ENCODE peak calls at places on chromosomes 13 and 19, in five cellular contexts. U is HepG2, G is endothelial cell of umbilical vein, W is GM12878, L is A549. F is an unnamed sample.

GRCh38 chr13:51811046-51811445 is 7.1 kb upstream of the DHRS12 start:
- DNase-seq in U (no peak), G (no peak), W (no peak), L (no peak), F (no peak)

GRCh38 chr13:41970022-41970421 is 9.1 kb upstream of the VWA8 start:
- DNase-seq in U (no peak), G (no peak), W (no peak), L (no peak), F (no peak)

GRCh38 chr19:41431426-41432386 is 4.5 kb upstream of the B3GNT8 start:
- DNase-seq in U (peak; percentile 24), G (peak; percentile 51), W (no peak), L (peak; percentile 58), F (peak; percentile 70)

GRCh38 chr19:33309826-33310225 is 7.5 kb upstream of the CEBPA start:
- DNase-seq in U (no peak), G (no peak), W (no peak), L (no peak), F (no peak)

GRCh38 chr13:35566340-35566739 is 89.9 kb upstream of the MAB21L1 start:
- DNase-seq in U (no peak), G (no peak), W (no peak), L (no peak), F (peak; percentile 80)

GRCh38 chr19:31659897-31660210 is 310.6 kb upstream of the TSHZ3 start:
- DNase-seq in U (no peak), G (no peak), W (no peak), L (no peak), F (no peak)

GRCh38 chr19:31803819-31804446 is 454.7 kb upstream of the TSHZ3 start:
- DNase-seq in U (no peak), G (no peak), W (no peak), L (no peak), F (no peak)

GRCh38 chr13:26946675-26947342 is 186.2 kb upstream of the GPR12 start:
- DNase-seq in U (peak; percentile 64), G (peak; percentile 39), W (peak; percentile 16), L (peak; percentile 71), F (peak; percentile 89)

GRCh38 chr13:112980441-112980840 is 11.4 kb downstream of the MCF2L start:
- DNase-seq in U (no peak), G (no peak), W (no peak), L (no peak), F (peak; percentile 39)

GRCh38 chr13:99124695-99125334 is 75.8 kb upstream of the UBAC2 start:
- DNase-seq in U (no peak), G (peak; percentile 86), W (peak; percentile 34), L (peak; percentile 40), F (peak; percentile 90)

GRCh38 chr13:20424959-20425358 is 100.7 kb downstream of the CRYL1 start:
- DNase-seq in U (no peak), G (no peak), W (no peak), L (no peak), F (no peak)

GRCh38 chr13:35984776-35985453 is 146.3 kb downstream of the DCLK1 start:
- DNase-seq in U (no peak), G (no peak), W (no peak), L (no peak), F (no peak)

GRCh38 chr19:15137777-15138176 is 30.6 kb downstream of the SYDE1 start:
- DNase-seq in U (no peak), G (no peak), W (no peak), L (no peak), F (no peak)

GRCh38 chr19:15280915-15281683 is 48.9 kb upstream of the EPHX3 start:
- DNase-seq in U (peak; percentile 55), G (peak; percentile 53), W (no peak), L (peak; percentile 30), F (no peak)

GRCh38 chr19:10155834-10156233 is 36.1 kb upstream of the EIF3G start:
- DNase-seq in U (no peak), G (no peak), W (no peak), L (no peak), F (peak; percentile 55)

GRCh38 chr13:109840201-109840892 is 54.0 kb upstream of the IRS2 start:
- DNase-seq in U (no peak), G (no peak), W (no peak), L (no peak), F (peak; percentile 84)

GRCh38 chr19:29683009-29683408 is 17.7 kb downstream of the PLEKHF1 start:
- DNase-seq in U (peak; percentile 15), G (no peak), W (no peak), L (no peak), F (peak; percentile 53)

GRCh38 chr13:58048670-58049069 is 417.1 kb downstream of the PCDH17 start:
- DNase-seq in U (no peak), G (no peak), W (no peak), L (no peak), F (no peak)

GRCh38 chr19:6459356-6460098 is at the start of gene SLC25A23:
- DNase-seq in U (peak; percentile 46), G (peak; percentile 75), W (peak; percentile 40), L (peak; percentile 76), F (peak; percentile 76)
- TF ChIP-seq MYC in U (no peak), G (no peak), W (no peak), L (no peak), F (no peak)

DNA sequence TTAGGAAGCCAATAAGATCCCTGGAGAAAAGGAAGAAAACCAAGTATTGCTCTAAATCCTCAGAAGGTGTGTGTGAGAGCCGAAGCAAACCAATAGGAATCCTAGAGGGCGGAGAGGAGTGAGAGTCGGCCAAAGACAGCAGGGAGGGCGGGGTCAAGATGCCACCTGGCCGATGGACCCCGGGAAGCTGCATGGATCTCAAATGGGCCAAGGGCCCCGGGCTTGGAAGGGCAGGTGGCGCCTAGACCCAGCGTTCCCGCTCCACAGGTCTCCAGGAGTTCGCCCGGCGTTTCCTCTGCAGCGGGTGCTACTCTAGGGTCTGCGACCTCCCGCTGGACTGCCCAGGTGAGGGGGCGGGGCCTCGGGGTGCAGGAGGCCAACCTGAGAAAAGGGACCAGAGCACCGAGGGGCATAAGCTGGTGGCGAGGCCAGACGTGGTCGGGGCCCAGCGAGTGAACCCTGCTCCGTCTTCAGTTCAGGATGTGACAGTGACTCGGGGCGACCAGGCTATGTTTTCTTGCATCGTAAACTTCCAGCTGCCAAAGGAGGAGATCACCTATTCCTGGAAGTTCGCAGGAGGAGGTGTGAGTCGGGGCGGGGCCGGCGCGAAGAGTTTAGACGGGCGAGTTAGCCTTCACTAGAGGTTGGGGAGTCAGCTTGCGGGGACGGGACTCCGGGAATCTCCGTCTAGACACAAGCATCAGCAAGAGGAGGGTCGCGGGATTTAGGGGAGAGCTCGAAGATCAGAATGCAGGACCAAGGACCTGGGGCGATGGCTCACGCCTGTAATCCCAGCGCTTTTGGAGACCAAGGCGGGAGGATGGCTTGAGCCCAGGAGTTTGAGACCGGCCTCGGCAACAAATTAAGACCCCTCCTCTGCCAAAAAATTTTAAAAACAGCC is 9.9 kb downstream of the SPACA6 start:
- DNase-seq in U (no peak), G (peak; percentile 15), W (no peak), L (no peak), F (no peak)
- TF ChIP-seq MYC in U (no peak), G (no peak), W (no peak), L (no peak), F (no peak)

DNA sequence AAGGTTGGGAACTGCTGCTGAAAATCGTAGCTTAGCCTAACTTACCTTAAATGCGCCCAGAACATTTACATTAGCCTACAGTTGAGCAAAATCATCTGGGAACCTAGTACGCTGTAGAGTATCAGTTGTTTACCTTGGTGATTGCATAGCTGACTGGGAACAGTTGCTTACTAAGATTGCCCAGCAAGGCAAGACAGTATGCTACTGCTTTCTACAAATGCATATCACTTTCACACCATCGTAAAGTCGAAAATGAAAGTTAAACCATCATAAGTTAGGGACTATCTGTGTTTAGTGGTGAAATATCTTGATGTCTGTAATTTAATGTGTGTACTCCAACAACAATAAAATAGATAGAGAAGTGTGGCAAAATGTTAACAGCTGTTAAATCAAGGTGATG is 1670.6 kb upstream of the PCDH20 start:
- DNase-seq in U (no peak), G (no peak), W (no peak), L (no peak), F (no peak)
- TF ChIP-seq MYC in U (no peak), G (no peak), W (no peak), L (no peak), F (no peak)

GRCh38 chr19:3857449-3858003 is 11.3 kb downstream of the ZFR2 start:
- DNase-seq in U (no peak), G (no peak), W (no peak), L (no peak), F (no peak)
- TF ChIP-seq MYC in U (no peak), G (no peak), W (no peak), L (no peak), F (no peak)

GRCh38 chr13:32586022-32586900 is at the start of gene PDS5B:
- DNase-seq in U (peak; percentile 87), G (peak; percentile 96), W (peak; percentile 66), L (peak; percentile 89), F (peak; percentile 97)

GRCh38 chr13:32582991-32583390 is 3.3 kb upstream of the PDS5B start:
- DNase-seq in U (no peak), G (no peak), W (no peak), L (no peak), F (no peak)

GRCh38 chr13:32587774-32588165 is 1.5 kb downstream of the PDS5B start:
- DNase-seq in U (peak; percentile 9), G (peak; percentile 59), W (no peak), L (no peak), F (peak; percentile 71)

GRCh38 chr13:32585625-32586021 is 629 bp upstream of the PDS5B start:
- DNase-seq in U (no peak), G (no peak), W (no peak), L (no peak), F (peak; percentile 23)

GRCh38 chr13:32587014-32587773 is 942 bp downstream of the PDS5B start:
- DNase-seq in U (peak; percentile 41), G (peak; percentile 71), W (no peak), L (peak; percentile 38), F (peak; percentile 79)
- TF ChIP-seq MYC in U (no peak), G (no peak), W (no peak), L (no peak), F (no peak)

GRCh38 chr13:37277007-37277406 is 171.5 kb upstream of the CSNK1A1L start:
- DNase-seq in U (no peak), G (no peak), W (no peak), L (no peak), F (no peak)

GRCh38 chr13:37277435-37278144 is 172.1 kb upstream of the CSNK1A1L start:
- DNase-seq in U (peak; percentile 15), G (no peak), W (no peak), L (no peak), F (no peak)
- TF ChIP-seq MYC in U (no peak), G (no peak), W (no peak), L (no peak), F (no peak)